ENCODE peak calls at places on chromosomes 12 and 14, in seven cellular contexts. One of them, this sample, is unnamed.

GRCh38 chr14:60563113-60563512 is 54.2 kb downstream of the SIX6 start:
- DNase-seq in adrenal gland: no peak
- DNase-seq in lower leg skin: no peak
- DNase-seq in astrocyte: peak; percentile 57
- DNase-seq in kidney epithelial cell: no peak
- DNase-seq in keratinocyte: no peak
- DNase-seq in GM23338: no peak
- DNase-seq in this sample: peak; percentile 33

GRCh38 chr14:73242274-73242960 is 5.1 kb downstream of the PAPLN start:
- DNase-seq in GM23338: no peak
- DNase-seq in keratinocyte: no peak
- DNase-seq in astrocyte: no peak
- DNase-seq in kidney epithelial cell: no peak
- DNase-seq in lower leg skin: no peak
- DNase-seq in adrenal gland: no peak
- DNase-seq in this sample: no peak

GRCh38 chr14:72780771-72781170 is 113.1 kb downstream of the DPF3 start:
- DNase-seq in lower leg skin: no peak
- DNase-seq in adrenal gland: no peak
- DNase-seq in astrocyte: peak; percentile 81
- DNase-seq in kidney epithelial cell: peak; percentile 7
- DNase-seq in GM23338: no peak
- DNase-seq in keratinocyte: no peak
- DNase-seq in this sample: peak; percentile 81

GRCh38 chr14:61252354-61253063 is 28.6 kb downstream of the TMEM30B start:
- DNase-seq in GM23338: peak; percentile 91
- DNase-seq in keratinocyte: peak; percentile 38
- DNase-seq in lower leg skin: peak; percentile 82
- DNase-seq in kidney epithelial cell: peak; percentile 87
- DNase-seq in adrenal gland: peak; percentile 83
- DNase-seq in astrocyte: peak; percentile 96
- DNase-seq in this sample: peak; percentile 95

GRCh38 chr12:106135075-106135474 is 3.7 kb downstream of the NUAK1 start:
- DNase-seq in lower leg skin: no peak
- DNase-seq in adrenal gland: no peak
- DNase-seq in GM23338: no peak
- DNase-seq in astrocyte: peak; percentile 83
- DNase-seq in kidney epithelial cell: no peak
- DNase-seq in keratinocyte: no peak
- DNase-seq in this sample: no peak

GRCh38 chr14:53529519-53529918 is 376.4 kb upstream of the DDHD1 start:
- DNase-seq in keratinocyte: no peak
- DNase-seq in lower leg skin: no peak
- DNase-seq in kidney epithelial cell: no peak
- DNase-seq in GM23338: no peak
- DNase-seq in astrocyte: no peak
- DNase-seq in adrenal gland: no peak
- DNase-seq in this sample: no peak

GRCh38 chr14:84209021-84209420 is 1320.9 kb upstream of the FLRT2 start:
- DNase-seq in kidney epithelial cell: no peak
- DNase-seq in lower leg skin: no peak
- DNase-seq in GM23338: no peak
- DNase-seq in adrenal gland: no peak
- DNase-seq in astrocyte: no peak
- DNase-seq in keratinocyte: no peak
- DNase-seq in this sample: no peak

GRCh38 chr12:113689047-113689610 is 217.5 kb upstream of the LHX5 start:
- DNase-seq in astrocyte: no peak
- DNase-seq in GM23338: no peak
- DNase-seq in keratinocyte: no peak
- DNase-seq in lower leg skin: no peak
- DNase-seq in adrenal gland: no peak
- DNase-seq in kidney epithelial cell: no peak
- DNase-seq in this sample: no peak

GRCh38 chr14:95533822-95534221 is 1.0 kb upstream of the GLRX5 start:
- DNase-seq in lower leg skin: no peak
- DNase-seq in astrocyte: no peak
- DNase-seq in kidney epithelial cell: no peak
- DNase-seq in GM23338: peak; percentile 23
- DNase-seq in keratinocyte: no peak
- DNase-seq in adrenal gland: no peak
- DNase-seq in this sample: no peak

GRCh38 chr12:12185424-12185823 is 81.4 kb downstream of the LRP6 start:
- DNase-seq in adrenal gland: no peak
- DNase-seq in kidney epithelial cell: no peak
- DNase-seq in lower leg skin: no peak
- DNase-seq in astrocyte: no peak
- DNase-seq in keratinocyte: no peak
- DNase-seq in GM23338: no peak
- DNase-seq in this sample: no peak

GRCh38 chr14:73619524-73619923 is 7.2 kb downstream of the ACOT6 start:
- DNase-seq in astrocyte: no peak
- DNase-seq in kidney epithelial cell: no peak
- DNase-seq in lower leg skin: no peak
- DNase-seq in GM23338: no peak
- DNase-seq in keratinocyte: no peak
- DNase-seq in adrenal gland: no peak
- DNase-seq in this sample: no peak

GRCh38 chr12:124487834-124488165 is 79.6 kb downstream of the NCOR2 start:
- DNase-seq in adrenal gland: no peak
- DNase-seq in astrocyte: no peak
- DNase-seq in keratinocyte: no peak
- DNase-seq in lower leg skin: no peak
- DNase-seq in kidney epithelial cell: no peak
- DNase-seq in GM23338: no peak
- DNase-seq in this sample: no peak

DNA sequence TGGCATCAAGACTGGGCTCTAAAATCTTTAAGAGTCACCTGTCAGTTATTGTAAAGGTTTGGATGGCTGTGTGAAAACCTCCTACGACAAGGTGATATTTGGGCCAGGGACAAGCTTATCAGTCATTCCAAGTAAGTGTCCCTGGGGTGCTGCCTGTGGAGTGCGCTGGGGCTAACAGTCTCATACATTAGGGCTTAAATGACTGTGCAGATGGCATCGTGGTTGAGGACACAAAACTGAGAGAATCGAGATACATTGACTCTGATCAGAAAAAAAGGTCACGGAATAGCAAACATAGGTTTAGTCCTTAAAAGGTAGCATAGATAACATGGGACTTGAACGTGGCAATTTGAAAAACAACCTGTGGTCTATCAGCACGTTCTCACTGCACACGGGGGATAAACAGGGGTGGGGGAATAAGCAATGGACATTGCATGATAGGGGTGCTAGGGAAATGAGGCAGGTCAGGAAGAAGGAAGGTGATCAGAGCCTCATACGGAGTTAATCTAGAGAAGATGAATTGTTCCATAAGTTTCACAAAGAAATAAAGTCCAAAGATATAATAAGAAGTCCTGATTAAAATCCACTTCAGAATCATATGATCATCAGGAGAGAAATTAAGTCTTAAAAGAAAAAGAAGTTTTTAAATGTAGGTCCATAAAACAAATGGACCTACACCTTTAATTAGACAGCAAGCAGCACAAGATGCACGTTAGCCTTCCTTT is 100.3 kb downstream of the DAD1 start:
- DNase-seq in lower leg skin: no peak
- DNase-seq in GM23338: no peak
- DNase-seq in astrocyte: no peak
- DNase-seq in adrenal gland: no peak
- DNase-seq in kidney epithelial cell: no peak
- DNase-seq in keratinocyte: no peak
- DNase-seq in this sample: no peak
- H3K4me3 ChIP-seq in lower leg skin: no peak overlapping the region
- H3K4me3 ChIP-seq in GM23338: no peak overlapping the region
- H3K4me3 ChIP-seq in astrocyte: no peak overlapping the region
- H3K4me3 ChIP-seq in adrenal gland: no peak overlapping the region
- H3K4me3 ChIP-seq in kidney epithelial cell: no peak overlapping the region
- H3K4me3 ChIP-seq in keratinocyte: no peak overlapping the region
- H3K4me3 ChIP-seq in this sample: no peak overlapping the region

DNA sequence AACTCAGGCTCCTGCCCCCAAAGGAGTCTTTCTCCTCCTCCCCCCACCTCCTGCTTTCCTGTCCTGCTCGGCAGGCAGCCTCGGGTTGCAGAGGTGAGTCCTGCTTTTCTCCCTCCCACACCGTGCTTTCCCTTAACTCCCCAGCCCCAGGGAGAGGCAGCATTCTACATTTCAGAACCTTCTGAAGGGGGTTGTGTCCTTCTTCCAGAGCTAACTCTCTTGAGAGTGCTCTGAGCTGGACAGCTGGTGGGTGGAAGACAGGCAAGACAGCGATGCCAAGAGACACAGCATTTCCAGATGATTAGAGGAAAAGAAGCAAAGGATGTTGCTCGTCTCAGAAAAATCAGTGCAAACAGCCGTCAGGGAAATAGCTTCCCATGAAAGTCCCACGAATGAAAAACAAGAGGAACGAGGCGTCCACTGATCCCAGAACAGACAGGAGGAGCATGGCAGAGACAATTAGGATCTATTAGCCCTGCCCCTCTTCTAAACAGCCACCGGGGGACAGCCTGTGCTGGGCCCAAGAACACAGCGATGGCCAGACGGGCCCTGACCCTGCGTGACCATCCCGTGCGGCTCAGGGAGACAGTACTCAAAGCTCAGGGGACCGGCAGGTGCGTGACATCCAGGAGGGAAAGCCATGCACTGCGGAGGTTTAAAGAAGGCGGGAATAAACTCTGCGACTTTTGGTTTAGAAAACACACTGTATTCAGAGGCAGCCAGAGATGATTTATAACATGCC is 216.5 kb upstream of the RTL1 start:
- DNase-seq in keratinocyte: no peak
- DNase-seq in adrenal gland: peak; percentile 17
- DNase-seq in GM23338: peak; percentile 34
- DNase-seq in lower leg skin: peak; percentile 12
- DNase-seq in kidney epithelial cell: no peak
- DNase-seq in astrocyte: no peak
- DNase-seq in this sample: no peak
- TF ChIP-seq CTCF in keratinocyte: no peak
- TF ChIP-seq CTCF in adrenal gland: no peak
- TF ChIP-seq CTCF in GM23338: peak; percentile 32
- TF ChIP-seq CTCF in lower leg skin: no peak
- TF ChIP-seq CTCF in kidney epithelial cell: no peak
- TF ChIP-seq CTCF in astrocyte: no peak
- TF ChIP-seq CTCF in this sample: no peak

GRCh38 chr12:46384451-46385301 is 12.1 kb upstream of the SLC38A2 start:
- DNase-seq in astrocyte: no peak
- DNase-seq in adrenal gland: no peak
- DNase-seq in GM23338: no peak
- DNase-seq in keratinocyte: no peak
- DNase-seq in lower leg skin: no peak
- DNase-seq in kidney epithelial cell: no peak
- DNase-seq in this sample: no peak

GRCh38 chr12:46385439-46385838 is 12.9 kb upstream of the SLC38A2 start:
- DNase-seq in astrocyte: no peak
- DNase-seq in lower leg skin: no peak
- DNase-seq in adrenal gland: no peak
- DNase-seq in GM23338: peak; percentile 29
- DNase-seq in keratinocyte: no peak
- DNase-seq in kidney epithelial cell: no peak
- DNase-seq in this sample: no peak

GRCh38 chr12:46382425-46382973 is 9.9 kb upstream of the SLC38A2 start:
- DNase-seq in keratinocyte: no peak
- DNase-seq in lower leg skin: no peak
- DNase-seq in adrenal gland: no peak
- DNase-seq in GM23338: no peak
- DNase-seq in kidney epithelial cell: no peak
- DNase-seq in astrocyte: no peak
- DNase-seq in this sample: no peak

GRCh38 chr12:46382974-46383653 is 10.5 kb upstream of the SLC38A2 start:
- DNase-seq in astrocyte: peak; percentile 91
- DNase-seq in lower leg skin: peak; percentile 96
- DNase-seq in kidney epithelial cell: no peak
- DNase-seq in GM23338: peak; percentile 95
- DNase-seq in keratinocyte: no peak
- DNase-seq in adrenal gland: peak; percentile 98
- DNase-seq in this sample: no peak

DNA sequence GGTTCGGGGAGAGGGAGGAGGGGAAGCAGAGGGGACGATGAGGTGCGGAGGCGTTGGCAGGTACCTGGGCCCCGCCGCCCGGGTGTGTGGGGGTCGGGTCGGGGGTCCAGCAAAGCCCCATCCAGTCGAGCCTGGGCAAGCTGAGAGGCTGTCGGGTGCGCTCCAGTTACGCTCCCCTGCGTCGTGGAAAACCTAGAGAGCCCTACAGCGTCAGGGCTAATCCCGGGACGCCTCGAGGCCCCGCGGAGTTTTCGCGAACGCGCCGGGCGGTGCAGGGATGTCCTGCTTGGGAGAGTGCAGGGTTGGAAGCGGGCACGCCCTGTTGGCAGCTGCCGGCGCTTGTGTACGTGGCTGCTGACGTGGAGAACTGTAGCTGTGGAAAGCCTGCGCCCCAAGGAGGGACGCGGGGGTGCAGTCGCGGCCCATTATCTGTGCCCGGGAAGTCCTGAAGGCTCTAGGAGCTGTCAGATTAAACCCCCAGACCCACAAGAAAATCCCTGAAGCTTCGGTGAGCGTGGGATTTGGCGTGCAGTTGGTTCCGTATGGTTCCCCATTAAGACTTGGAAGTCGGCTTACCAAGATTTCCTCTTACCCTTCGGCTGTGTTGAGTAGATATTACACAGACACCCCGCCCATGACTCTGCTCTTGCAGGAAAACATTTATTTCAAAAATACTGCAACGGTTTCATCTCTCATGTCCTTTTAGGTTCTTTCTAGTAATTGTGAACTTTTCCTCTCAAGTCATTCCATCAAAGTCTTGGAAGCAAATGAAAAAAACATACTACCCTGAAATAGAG is 11.3 kb upstream of the SLC38A2 start:
- DNase-seq in GM23338: peak; percentile 53
- DNase-seq in keratinocyte: no peak
- DNase-seq in adrenal gland: peak; percentile 95
- DNase-seq in kidney epithelial cell: no peak
- DNase-seq in lower leg skin: peak; percentile 94
- DNase-seq in astrocyte: peak; percentile 90
- DNase-seq in this sample: no peak
- H3K4me3 ChIP-seq in GM23338: peak overlapping the region; percentile 72
- H3K4me3 ChIP-seq in keratinocyte: peak overlapping the region; percentile 63
- H3K4me3 ChIP-seq in adrenal gland: no peak overlapping the region
- H3K4me3 ChIP-seq in kidney epithelial cell: peak overlapping the region; percentile 71
- H3K4me3 ChIP-seq in lower leg skin: peak overlapping the region; percentile 38
- H3K4me3 ChIP-seq in astrocyte: peak overlapping the region; percentile 65
- H3K4me3 ChIP-seq in this sample: peak overlapping the region; percentile 70

GRCh38 chr12:115354007-115354452 is 670.1 kb upstream of the TBX3 start:
- DNase-seq in adrenal gland: peak; percentile 87
- DNase-seq in kidney epithelial cell: peak; percentile 89
- DNase-seq in lower leg skin: peak; percentile 89
- DNase-seq in astrocyte: peak; percentile 95
- DNase-seq in GM23338: no peak
- DNase-seq in keratinocyte: peak; percentile 76
- DNase-seq in this sample: peak; percentile 88

GRCh38 chr12:115354476-115354890 is 670.5 kb upstream of the TBX3 start:
- DNase-seq in GM23338: no peak
- DNase-seq in adrenal gland: no peak
- DNase-seq in keratinocyte: no peak
- DNase-seq in astrocyte: no peak
- DNase-seq in kidney epithelial cell: no peak
- DNase-seq in lower leg skin: no peak
- DNase-seq in this sample: no peak

GRCh38 chr12:115353467-115353866 is 669.5 kb upstream of the TBX3 start:
- DNase-seq in adrenal gland: no peak
- DNase-seq in GM23338: no peak
- DNase-seq in astrocyte: no peak
- DNase-seq in lower leg skin: no peak
- DNase-seq in kidney epithelial cell: no peak
- DNase-seq in keratinocyte: no peak
- DNase-seq in this sample: no peak

GRCh38 chr12:115351513-115352077 is 667.6 kb upstream of the TBX3 start:
- DNase-seq in lower leg skin: no peak
- DNase-seq in astrocyte: no peak
- DNase-seq in GM23338: no peak
- DNase-seq in adrenal gland: no peak
- DNase-seq in keratinocyte: no peak
- DNase-seq in kidney epithelial cell: no peak
- DNase-seq in this sample: no peak

GRCh38 chr12:115349711-115350110 is 665.7 kb upstream of the TBX3 start:
- DNase-seq in lower leg skin: no peak
- DNase-seq in keratinocyte: no peak
- DNase-seq in kidney epithelial cell: no peak
- DNase-seq in astrocyte: no peak
- DNase-seq in adrenal gland: no peak
- DNase-seq in GM23338: no peak
- DNase-seq in this sample: no peak
- TF ChIP-seq CTCF in lower leg skin: no peak
- TF ChIP-seq CTCF in keratinocyte: no peak
- TF ChIP-seq CTCF in kidney epithelial cell: no peak
- TF ChIP-seq CTCF in astrocyte: no peak
- TF ChIP-seq CTCF in adrenal gland: no peak
- TF ChIP-seq CTCF in GM23338: no peak
- TF ChIP-seq CTCF in this sample: no peak